ENCODE peak calls at places on chromosomes 12 and 14, in nine cellular contexts. One of them, this sample, is unnamed.

GRCh38 chr12:1044697-1045096 is 53.7 kb downstream of the ERC1 start:
- DNase-seq in lower leg skin: no peak
- DNase-seq in cardiac fibroblast: peak; percentile 29
- DNase-seq in nephron progenitor cell: no peak
- DNase-seq in upper lobe of right lung: no peak
- DNase-seq in endodermal cell: no peak
- DNase-seq in fibroblast of lung: peak; percentile 48
- DNase-seq in activated B cell treated with CpG ODN at 0.5 μM for 24 hours: no peak
- DNase-seq in psoas muscle: no peak
- DNase-seq in this sample: no peak

GRCh38 chr14:20610002-20610765 is 19.0 kb upstream of the RNASE12 start:
- DNase-seq in fibroblast of lung: peak; percentile 69
- DNase-seq in psoas muscle: peak; percentile 82
- DNase-seq in lower leg skin: peak; percentile 95
- DNase-seq in nephron progenitor cell: peak; percentile 89
- DNase-seq in upper lobe of right lung: peak; percentile 86
- DNase-seq in activated B cell treated with CpG ODN at 0.5 μM for 24 hours: peak; percentile 62
- DNase-seq in cardiac fibroblast: peak; percentile 82
- DNase-seq in endodermal cell: peak; percentile 94
- DNase-seq in this sample: no peak

GRCh38 chr14:105168496-105168978 is at the start of gene JAG2:
- DNase-seq in psoas muscle: peak; percentile 86
- DNase-seq in activated B cell treated with CpG ODN at 0.5 μM for 24 hours: peak; percentile 30
- DNase-seq in upper lobe of right lung: peak; percentile 83
- DNase-seq in endodermal cell: peak; percentile 88
- DNase-seq in nephron progenitor cell: peak; percentile 66
- DNase-seq in fibroblast of lung: no peak
- DNase-seq in cardiac fibroblast: peak; percentile 36
- DNase-seq in lower leg skin: no peak
- DNase-seq in this sample: peak; percentile 88

GRCh38 chr14:76720382-76720813 is 40.9 kb upstream of the VASH1 start:
- DNase-seq in cardiac fibroblast: peak; percentile 81
- DNase-seq in upper lobe of right lung: peak; percentile 70
- DNase-seq in activated B cell treated with CpG ODN at 0.5 μM for 24 hours: no peak
- DNase-seq in nephron progenitor cell: peak; percentile 49
- DNase-seq in fibroblast of lung: peak; percentile 59
- DNase-seq in endodermal cell: peak; percentile 73
- DNase-seq in lower leg skin: peak; percentile 84
- DNase-seq in psoas muscle: peak; percentile 92
- DNase-seq in this sample: no peak

GRCh38 chr12:46224401-46224800 is 44.4 kb downstream of the SLC38A1 start:
- DNase-seq in endodermal cell: no peak
- DNase-seq in lower leg skin: peak; percentile 89
- DNase-seq in activated B cell treated with CpG ODN at 0.5 μM for 24 hours: no peak
- DNase-seq in nephron progenitor cell: no peak
- DNase-seq in upper lobe of right lung: no peak
- DNase-seq in psoas muscle: peak; percentile 75
- DNase-seq in fibroblast of lung: peak; percentile 94
- DNase-seq in cardiac fibroblast: peak; percentile 90
- DNase-seq in this sample: no peak

GRCh38 chr14:104650057-104650980 is 39.1 kb upstream of the INF2 start:
- DNase-seq in psoas muscle: peak; percentile 79
- DNase-seq in cardiac fibroblast: peak; percentile 58
- DNase-seq in fibroblast of lung: peak; percentile 48
- DNase-seq in upper lobe of right lung: peak; percentile 84
- DNase-seq in nephron progenitor cell: peak; percentile 91
- DNase-seq in activated B cell treated with CpG ODN at 0.5 μM for 24 hours: peak; percentile 79
- DNase-seq in lower leg skin: peak; percentile 92
- DNase-seq in endodermal cell: peak; percentile 93
- DNase-seq in this sample: peak; percentile 99

GRCh38 chr12:3535431-3535841 is 44.4 kb downstream of the PRMT8 start:
- DNase-seq in upper lobe of right lung: no peak
- DNase-seq in psoas muscle: no peak
- DNase-seq in lower leg skin: peak; percentile 71
- DNase-seq in endodermal cell: peak; percentile 36
- DNase-seq in activated B cell treated with CpG ODN at 0.5 μM for 24 hours: no peak
- DNase-seq in fibroblast of lung: no peak
- DNase-seq in nephron progenitor cell: no peak
- DNase-seq in cardiac fibroblast: no peak
- DNase-seq in this sample: no peak

GRCh38 chr12:23621910-23622309 is 327.6 kb downstream of the SOX5 start:
- DNase-seq in nephron progenitor cell: peak; percentile 5
- DNase-seq in fibroblast of lung: no peak
- DNase-seq in activated B cell treated with CpG ODN at 0.5 μM for 24 hours: no peak
- DNase-seq in cardiac fibroblast: no peak
- DNase-seq in lower leg skin: no peak
- DNase-seq in psoas muscle: no peak
- DNase-seq in upper lobe of right lung: no peak
- DNase-seq in endodermal cell: no peak
- DNase-seq in this sample: no peak

GRCh38 chr14:85415015-85415712 is 114.8 kb upstream of the FLRT2 start:
- DNase-seq in lower leg skin: peak; percentile 83
- DNase-seq in cardiac fibroblast: peak; percentile 94
- DNase-seq in activated B cell treated with CpG ODN at 0.5 μM for 24 hours: no peak
- DNase-seq in endodermal cell: peak; percentile 67
- DNase-seq in nephron progenitor cell: no peak
- DNase-seq in fibroblast of lung: peak; percentile 86
- DNase-seq in upper lobe of right lung: no peak
- DNase-seq in psoas muscle: no peak
- DNase-seq in this sample: no peak

GRCh38 chr12:2291182-2291832 is 238.5 kb downstream of the CACNA1C start:
- DNase-seq in endodermal cell: peak; percentile 92
- DNase-seq in psoas muscle: no peak
- DNase-seq in lower leg skin: peak; percentile 76
- DNase-seq in activated B cell treated with CpG ODN at 0.5 μM for 24 hours: no peak
- DNase-seq in upper lobe of right lung: no peak
- DNase-seq in nephron progenitor cell: peak; percentile 47
- DNase-seq in fibroblast of lung: peak; percentile 41
- DNase-seq in cardiac fibroblast: peak; percentile 50
- DNase-seq in this sample: peak; percentile 59

GRCh38 chr12:24778486-24779304 is 170.2 kb downstream of the BCAT1 start:
- DNase-seq in psoas muscle: no peak
- DNase-seq in fibroblast of lung: peak; percentile 80
- DNase-seq in lower leg skin: no peak
- DNase-seq in cardiac fibroblast: peak; percentile 70
- DNase-seq in endodermal cell: no peak
- DNase-seq in activated B cell treated with CpG ODN at 0.5 μM for 24 hours: no peak
- DNase-seq in upper lobe of right lung: no peak
- DNase-seq in nephron progenitor cell: no peak
- DNase-seq in this sample: no peak

GRCh38 chr12:95838125-95838524 is 20.6 kb upstream of the SNRPF start:
- DNase-seq in upper lobe of right lung: no peak
- DNase-seq in endodermal cell: no peak
- DNase-seq in nephron progenitor cell: no peak
- DNase-seq in cardiac fibroblast: peak; percentile 53
- DNase-seq in activated B cell treated with CpG ODN at 0.5 μM for 24 hours: no peak
- DNase-seq in fibroblast of lung: peak; percentile 69
- DNase-seq in lower leg skin: no peak
- DNase-seq in psoas muscle: no peak
- DNase-seq in this sample: no peak

GRCh38 chr14:95482967-95483842 is 33.2 kb downstream of the SYNE3 start:
- DNase-seq in nephron progenitor cell: no peak
- DNase-seq in psoas muscle: peak; percentile 87
- DNase-seq in fibroblast of lung: peak; percentile 97
- DNase-seq in upper lobe of right lung: no peak
- DNase-seq in cardiac fibroblast: peak; percentile 92
- DNase-seq in endodermal cell: peak; percentile 60
- DNase-seq in lower leg skin: peak; percentile 96
- DNase-seq in activated B cell treated with CpG ODN at 0.5 μM for 24 hours: no peak
- DNase-seq in this sample: no peak

GRCh38 chr12:27193854-27194544 is 50.1 kb upstream of the STK38L start:
- DNase-seq in activated B cell treated with CpG ODN at 0.5 μM for 24 hours: no peak
- DNase-seq in lower leg skin: no peak
- DNase-seq in psoas muscle: no peak
- DNase-seq in fibroblast of lung: peak; percentile 90
- DNase-seq in upper lobe of right lung: no peak
- DNase-seq in endodermal cell: peak; percentile 61
- DNase-seq in cardiac fibroblast: peak; percentile 88
- DNase-seq in nephron progenitor cell: no peak
- DNase-seq in this sample: no peak

GRCh38 chr12:116670859-116671258 is 67.0 kb downstream of the SPRING1 start:
- DNase-seq in nephron progenitor cell: no peak
- DNase-seq in endodermal cell: no peak
- DNase-seq in upper lobe of right lung: no peak
- DNase-seq in lower leg skin: no peak
- DNase-seq in activated B cell treated with CpG ODN at 0.5 μM for 24 hours: no peak
- DNase-seq in fibroblast of lung: no peak
- DNase-seq in psoas muscle: no peak
- DNase-seq in cardiac fibroblast: no peak
- DNase-seq in this sample: no peak

GRCh38 chr12:68406134-68406576 is 74.0 kb upstream of the MDM1 start:
- DNase-seq in lower leg skin: peak; percentile 98
- DNase-seq in fibroblast of lung: peak; percentile 95
- DNase-seq in endodermal cell: peak; percentile 74
- DNase-seq in activated B cell treated with CpG ODN at 0.5 μM for 24 hours: no peak
- DNase-seq in nephron progenitor cell: no peak
- DNase-seq in psoas muscle: peak; percentile 97
- DNase-seq in cardiac fibroblast: peak; percentile 99
- DNase-seq in upper lobe of right lung: peak; percentile 95
- DNase-seq in this sample: no peak

GRCh38 chr12:572532-572899 is 90.7 kb downstream of the NINJ2 start:
- DNase-seq in psoas muscle: no peak
- DNase-seq in lower leg skin: no peak
- DNase-seq in cardiac fibroblast: no peak
- DNase-seq in fibroblast of lung: peak; percentile 6
- DNase-seq in activated B cell treated with CpG ODN at 0.5 μM for 24 hours: no peak
- DNase-seq in endodermal cell: no peak
- DNase-seq in nephron progenitor cell: no peak
- DNase-seq in upper lobe of right lung: no peak
- DNase-seq in this sample: no peak

GRCh38 chr12:115426732-115427131 is 742.8 kb upstream of the TBX3 start:
- DNase-seq in cardiac fibroblast: no peak
- DNase-seq in fibroblast of lung: no peak
- DNase-seq in lower leg skin: no peak
- DNase-seq in endodermal cell: peak; percentile 66
- DNase-seq in upper lobe of right lung: no peak
- DNase-seq in activated B cell treated with CpG ODN at 0.5 μM for 24 hours: no peak
- DNase-seq in psoas muscle: no peak
- DNase-seq in nephron progenitor cell: no peak
- DNase-seq in this sample: no peak

DNA sequence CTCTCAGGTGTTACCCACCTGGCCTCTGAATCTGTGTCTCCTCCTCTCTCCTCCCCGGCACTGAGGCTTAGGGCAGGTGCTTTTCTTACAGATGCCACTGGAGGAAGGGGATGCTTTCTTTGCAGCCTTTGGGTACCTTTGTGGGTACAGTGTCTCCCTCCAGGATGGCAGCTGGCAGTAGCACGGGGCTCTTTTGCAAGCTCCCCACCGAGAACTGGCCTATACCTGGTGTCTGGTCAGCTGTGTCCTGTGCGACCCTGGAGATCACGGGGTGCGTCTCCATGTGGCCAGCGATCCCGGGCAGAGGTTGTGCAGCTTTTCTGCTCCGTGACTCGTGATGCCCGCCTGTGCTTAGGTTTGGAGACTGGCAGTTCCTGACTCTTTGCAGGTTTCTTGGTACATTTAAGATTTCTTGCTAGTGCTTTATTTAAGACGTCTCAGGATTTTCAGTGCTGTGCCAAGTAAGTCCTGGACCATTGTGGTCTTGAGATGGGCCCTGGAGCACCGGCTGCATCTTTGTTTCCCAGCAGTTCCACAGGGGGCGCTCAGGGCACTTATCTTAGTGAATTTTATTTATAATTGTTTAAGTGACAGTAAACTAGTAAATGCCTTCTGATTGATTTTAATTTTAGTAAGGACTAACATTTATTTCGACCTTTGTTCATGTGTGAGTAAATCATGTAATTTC is 68.9 kb downstream of the DDX51 start:
- DNase-seq in activated B cell treated with CpG ODN at 0.5 μM for 24 hours: no peak
- DNase-seq in lower leg skin: peak; percentile 69
- DNase-seq in upper lobe of right lung: no peak
- DNase-seq in fibroblast of lung: no peak
- DNase-seq in nephron progenitor cell: no peak
- DNase-seq in psoas muscle: no peak
- DNase-seq in endodermal cell: peak; percentile 80
- DNase-seq in cardiac fibroblast: no peak
- DNase-seq in this sample: no peak
- TF ChIP-seq CTCF in activated B cell treated with CpG ODN at 0.5 μM for 24 hours: no peak
- TF ChIP-seq CTCF in lower leg skin: no peak
- TF ChIP-seq CTCF in upper lobe of right lung: no peak
- TF ChIP-seq CTCF in fibroblast of lung: peak; percentile 30
- TF ChIP-seq CTCF in nephron progenitor cell: no peak
- TF ChIP-seq CTCF in psoas muscle: no peak
- TF ChIP-seq CTCF in endodermal cell: peak; percentile 73
- TF ChIP-seq CTCF in cardiac fibroblast: peak; percentile 36
- TF ChIP-seq CTCF in this sample: peak; percentile 21

GRCh38 chr14:34496679-34497513 is 34.9 kb upstream of the SPTSSA start:
- DNase-seq in fibroblast of lung: peak; percentile 100
- DNase-seq in upper lobe of right lung: no peak
- DNase-seq in psoas muscle: peak; percentile 90
- DNase-seq in lower leg skin: peak; percentile 92
- DNase-seq in cardiac fibroblast: peak; percentile 100
- DNase-seq in nephron progenitor cell: peak; percentile 2
- DNase-seq in endodermal cell: peak; percentile 90
- DNase-seq in activated B cell treated with CpG ODN at 0.5 μM for 24 hours: no peak
- DNase-seq in this sample: no peak
- TF ChIP-seq CTCF in fibroblast of lung: peak; percentile 43
- TF ChIP-seq CTCF in upper lobe of right lung: no peak
- TF ChIP-seq CTCF in psoas muscle: peak; percentile 18
- TF ChIP-seq CTCF in lower leg skin: no peak
- TF ChIP-seq CTCF in cardiac fibroblast: peak; percentile 8
- TF ChIP-seq CTCF in nephron progenitor cell: no peak
- TF ChIP-seq CTCF in endodermal cell: peak; percentile 40
- TF ChIP-seq CTCF in activated B cell treated with CpG ODN at 0.5 μM for 24 hours: no peak
- TF ChIP-seq CTCF in this sample: no peak

DNA sequence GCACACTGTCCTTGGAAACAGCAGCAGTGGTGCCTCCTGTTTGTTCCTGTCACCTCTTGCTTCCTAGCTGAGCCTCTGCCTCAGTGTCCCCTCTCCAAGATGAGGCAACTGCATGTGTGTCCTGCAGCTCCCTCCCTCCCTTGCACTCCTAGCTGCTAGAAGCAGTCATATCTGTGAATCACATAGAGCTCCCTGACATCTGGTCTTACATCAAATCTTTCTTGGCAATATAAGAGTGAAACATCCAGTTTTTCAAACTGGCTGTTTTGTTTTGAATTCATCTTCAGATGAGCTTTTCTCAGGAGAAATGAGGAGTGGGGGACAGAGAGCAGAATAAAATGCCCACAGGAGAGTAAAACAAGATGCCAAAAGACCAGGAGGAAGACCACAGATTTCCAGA is 103.7 kb downstream of the VCPKMT start:
- DNase-seq in cardiac fibroblast: no peak
- DNase-seq in psoas muscle: no peak
- DNase-seq in endodermal cell: no peak
- DNase-seq in lower leg skin: no peak
- DNase-seq in fibroblast of lung: peak; percentile 45
- DNase-seq in upper lobe of right lung: no peak
- DNase-seq in nephron progenitor cell: no peak
- DNase-seq in activated B cell treated with CpG ODN at 0.5 μM for 24 hours: no peak
- DNase-seq in this sample: no peak
- TF ChIP-seq CTCF in cardiac fibroblast: no peak
- TF ChIP-seq CTCF in psoas muscle: no peak
- TF ChIP-seq CTCF in endodermal cell: no peak
- TF ChIP-seq CTCF in lower leg skin: no peak
- TF ChIP-seq CTCF in fibroblast of lung: peak; percentile 8
- TF ChIP-seq CTCF in upper lobe of right lung: no peak
- TF ChIP-seq CTCF in nephron progenitor cell: no peak
- TF ChIP-seq CTCF in activated B cell treated with CpG ODN at 0.5 μM for 24 hours: no peak
- TF ChIP-seq CTCF in this sample: no peak

DNA sequence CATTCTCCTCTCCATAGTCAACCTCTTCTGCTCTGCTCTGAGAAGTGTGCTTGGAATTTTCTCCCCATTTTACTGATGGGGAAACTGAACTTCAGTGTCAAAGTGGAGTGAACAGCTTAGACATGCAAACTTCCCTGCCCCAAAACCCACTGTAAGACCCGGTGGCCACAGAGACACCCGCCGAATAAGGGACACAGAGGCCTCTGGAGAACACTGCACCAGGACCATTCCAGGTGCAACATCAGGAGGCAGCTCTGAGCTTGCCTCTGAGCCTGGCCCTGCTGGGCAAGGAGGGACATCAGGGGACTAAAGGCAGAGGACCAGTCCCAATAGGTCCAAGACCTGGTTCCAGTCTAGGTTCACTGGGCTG is 1.7 kb downstream of the HDAC7 start:
- DNase-seq in cardiac fibroblast: no peak
- DNase-seq in fibroblast of lung: no peak
- DNase-seq in activated B cell treated with CpG ODN at 0.5 μM for 24 hours: no peak
- DNase-seq in psoas muscle: no peak
- DNase-seq in upper lobe of right lung: peak; percentile 43
- DNase-seq in lower leg skin: no peak
- DNase-seq in nephron progenitor cell: no peak
- DNase-seq in endodermal cell: no peak
- DNase-seq in this sample: no peak
- TF ChIP-seq CTCF in cardiac fibroblast: no peak
- TF ChIP-seq CTCF in fibroblast of lung: no peak
- TF ChIP-seq CTCF in activated B cell treated with CpG ODN at 0.5 μM for 24 hours: no peak
- TF ChIP-seq CTCF in psoas muscle: no peak
- TF ChIP-seq CTCF in upper lobe of right lung: no peak
- TF ChIP-seq CTCF in lower leg skin: no peak
- TF ChIP-seq CTCF in nephron progenitor cell: no peak
- TF ChIP-seq CTCF in endodermal cell: peak; percentile 36
- TF ChIP-seq CTCF in this sample: no peak